ENCODE peak calls at places on chromosomes 11 and 22, in eight cellular contexts. T is SJSA1, R is colonic mucosa, D is psoas muscle, G is left ventricle myocardium inferior, V is Panc1, Y is aorta, J is mesendoderm. I is an unnamed sample.

GRCh38 chr11:69114811-69115523 is 40.8 kb upstream of the SMIM38 start:
- DNase-seq in T (no peak), R (no peak), D (no peak), G (no peak), V (no peak), Y (peak; percentile 53), J (no peak), I (no peak)

GRCh38 chr11:14645247-14645912 is 1.8 kb downstream of the PDE3B start:
- DNase-seq in T (peak; percentile 21), R (no peak), D (no peak), G (no peak), V (no peak), Y (no peak), J (no peak), I (no peak)

GRCh38 chr11:73270855-73271477 is 1.2 kb upstream of the P2RY6 start:
- DNase-seq in T (no peak), R (no peak), D (no peak), G (no peak), V (no peak), Y (peak; percentile 61), J (no peak), I (no peak)

GRCh38 chr11:72141066-72141465 is 5.5 kb downstream of the FOLR3 start:
- DNase-seq in T (peak; percentile 58), R (no peak), D (no peak), G (no peak), V (no peak), Y (no peak), J (no peak), I (no peak)

GRCh38 chr11:19225599-19225998 is 15.1 kb downstream of the E2F8 start:
- DNase-seq in T (no peak), R (peak; percentile 63), D (no peak), G (no peak), V (no peak), Y (no peak), J (no peak), I (no peak)

GRCh38 chr11:77993902-77994301 is 566 bp downstream of the INTS4 start:
- DNase-seq in T (no peak), R (no peak), D (no peak), G (no peak), V (no peak), Y (no peak), J (peak; percentile 19), I (no peak)

GRCh38 chr11:64753380-64754123 is 6.2 kb downstream of the PYGM start:
- DNase-seq in T (no peak), R (no peak), D (peak; percentile 50), G (no peak), V (no peak), Y (peak; percentile 76), J (no peak), I (no peak)

GRCh38 chr11:134439181-134439580 is 27.1 kb upstream of the B3GAT1 start:
- DNase-seq in T (no peak), R (no peak), D (no peak), G (no peak), V (no peak), Y (peak; percentile 33), J (peak; percentile 23), I (no peak)

GRCh38 chr11:10484461-10485180 is 29.6 kb downstream of the AMPD3 start:
- DNase-seq in T (no peak), R (no peak), D (no peak), G (no peak), V (no peak), Y (no peak), J (no peak), I (no peak)

GRCh38 chr22:47333625-47334024 is 571.2 kb downstream of the TBC1D22A start:
- DNase-seq in T (peak; percentile 31), R (no peak), D (no peak), G (no peak), V (no peak), Y (no peak), J (no peak), I (no peak)

GRCh38 chr22:46714550-46714949 is 23.5 kb downstream of the CERK start:
- DNase-seq in T (peak; percentile 46), R (no peak), D (no peak), G (no peak), V (no peak), Y (no peak), J (no peak), I (no peak)

GRCh38 chr11:130849215-130849568 is 67.1 kb downstream of the SNX19 start:
- DNase-seq in T (no peak), R (no peak), D (no peak), G (no peak), V (no peak), Y (no peak), J (no peak), I (no peak)

GRCh38 chr11:121762820-121763219 is 310.1 kb upstream of the SORL1-AS1 start:
- DNase-seq in T (no peak), R (no peak), D (peak; percentile 53), G (peak; percentile 25), V (no peak), Y (peak; percentile 80), J (peak; percentile 14), I (no peak)

GRCh38 chr22:30878516-30879365 is 89.8 kb downstream of the MORC2 start:
- DNase-seq in T (no peak), R (no peak), D (no peak), G (no peak), V (no peak), Y (peak; percentile 73), J (no peak), I (no peak)

GRCh38 chr11:47243454-47243853 is 5.2 kb downstream of the ACP2 start:
- DNase-seq in T (no peak), R (no peak), D (no peak), G (no peak), V (no peak), Y (no peak), J (no peak), I (no peak)

GRCh38 chr11:59761985-59762384 is 6.8 kb downstream of the STX3 start:
- DNase-seq in T (no peak), R (no peak), D (no peak), G (no peak), V (no peak), Y (no peak), J (no peak), I (no peak)

GRCh38 chr11:34052608-34053160 is 1.2 kb downstream of the CAPRIN1 start:
- DNase-seq in T (no peak), R (peak; percentile 42), D (peak; percentile 64), G (peak; percentile 21), V (no peak), Y (peak; percentile 79), J (peak; percentile 44), I (no peak)

GRCh38 chr11:78149646-78150045 is 10.2 kb upstream of the ALG8 start:
- DNase-seq in T (no peak), R (no peak), D (no peak), G (no peak), V (peak; percentile 67), Y (peak; percentile 74), J (no peak), I (no peak)

DNA sequence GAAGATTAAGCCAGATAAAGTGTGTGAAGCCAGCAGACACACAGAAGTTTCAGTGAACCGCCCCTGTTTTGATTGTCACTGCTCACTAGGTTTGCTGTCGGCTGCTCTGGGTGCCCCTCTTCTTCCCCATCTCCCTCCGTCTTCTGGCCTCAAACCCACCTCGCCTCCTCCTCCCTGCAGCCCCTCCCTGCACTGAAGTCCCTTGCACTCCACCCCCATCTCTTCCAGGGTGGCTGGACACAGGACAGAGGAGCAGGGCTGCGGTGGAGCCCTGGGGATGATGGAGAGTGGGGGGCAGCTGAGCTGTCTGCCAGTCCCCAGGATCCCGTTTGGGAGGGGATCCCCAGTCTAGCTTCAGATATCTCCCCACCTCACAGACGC is 53.5 kb downstream of the CYTH4 start:
- DNase-seq in T (no peak), R (no peak), D (no peak), G (no peak), V (no peak), Y (no peak), J (no peak), I (no peak)
- H3K27me3 ChIP-seq in T (peaks cover 44% of the 10 kb centered on the region), R (peaks cover 48% of the 10 kb centered on the region), D (peaks cover 36% of the 10 kb centered on the region), G (peaks cover 100% of the 10 kb centered on the region), V (no peaks in the 10 kb centered on the region), Y (no peaks in the 10 kb centered on the region), J (peaks cover 14% of the 10 kb centered on the region), I (peaks cover 3% of the 10 kb centered on the region)

GRCh38 chr22:49351761-49352221 is 475.9 kb downstream of the BRD1 start:
- DNase-seq in T (no peak), R (no peak), D (peak; percentile 19), G (no peak), V (no peak), Y (no peak), J (no peak), I (no peak)
- H3K4me1 ChIP-seq in T (no peaks in the 10 kb centered on the region), R (no peaks in the 10 kb centered on the region), D (no peaks in the 10 kb centered on the region), G (no peaks in the 10 kb centered on the region), V (no peaks in the 10 kb centered on the region), Y (no peaks in the 10 kb centered on the region), J (no peaks in the 10 kb centered on the region), I (no peaks in the 10 kb centered on the region)

GRCh38 chr11:62646825-62647608 is 604 bp upstream of the GANAB start:
- DNase-seq in T (no peak), R (no peak), D (no peak), G (no peak), V (no peak), Y (no peak), J (no peak), I (no peak)
- H3K27ac ChIP-seq in T (no peak overlapping the region), R (no peak overlapping the region), D (peak overlapping the region; percentile 97), G (peak overlapping the region; percentile 97), V (peak overlapping the region; percentile 71), Y (no peak overlapping the region), J (no peak overlapping the region), I (no peak overlapping the region)

GRCh38 chr22:20218981-20219380 is 49.1 kb downstream of the RTN4R start:
- DNase-seq in T (no peak), R (no peak), D (no peak), G (no peak), V (no peak), Y (no peak), J (no peak), I (no peak)

GRCh38 chr22:20216863-20217499 is 51.1 kb downstream of the RTN4R start:
- DNase-seq in T (no peak), R (no peak), D (no peak), G (no peak), V (no peak), Y (no peak), J (no peak), I (no peak)

GRCh38 chr22:20219667-20220628 is 48.2 kb downstream of the RTN4R start:
- DNase-seq in T (no peak), R (no peak), D (no peak), G (no peak), V (no peak), Y (no peak), J (peak; percentile 45), I (no peak)

GRCh38 chr22:20217563-20217962 is 50.6 kb downstream of the RTN4R start:
- DNase-seq in T (no peak), R (no peak), D (no peak), G (no peak), V (no peak), Y (no peak), J (no peak), I (no peak)

DNA sequence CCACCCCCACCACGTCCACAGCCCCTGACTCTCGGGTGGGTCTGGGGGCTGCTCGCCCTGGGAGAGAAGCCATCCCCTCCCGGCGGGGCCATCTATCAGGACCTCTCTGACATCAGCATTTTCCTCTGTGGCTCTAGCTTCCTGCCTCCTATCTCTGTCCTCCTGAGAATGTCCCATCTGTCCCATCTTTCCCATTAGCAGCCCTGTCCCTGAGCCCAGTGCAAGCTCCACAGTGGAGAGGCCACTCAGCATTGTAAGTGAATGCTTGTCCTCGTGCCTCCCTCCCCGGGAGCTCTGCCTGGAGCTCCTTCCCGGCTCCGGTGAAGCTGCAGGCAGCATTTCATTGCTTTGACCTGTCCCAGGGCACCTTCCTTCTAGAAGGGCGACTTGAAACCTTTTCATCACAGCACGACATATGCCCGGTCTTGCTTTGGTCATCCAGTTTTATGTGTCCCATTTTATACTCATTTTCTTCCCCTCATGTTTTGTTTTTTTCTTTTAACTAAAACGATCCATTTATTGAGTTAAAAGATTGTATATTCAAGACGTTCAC is 49.7 kb downstream of the RTN4R start:
- DNase-seq in T (no peak), R (no peak), D (no peak), G (no peak), V (no peak), Y (no peak), J (no peak), I (no peak)
- H3K27me3 ChIP-seq in T (no peaks in the 10 kb centered on the region), R (no peaks in the 10 kb centered on the region), D (no peaks in the 10 kb centered on the region), G (no peaks in the 10 kb centered on the region), V (no peaks in the 10 kb centered on the region), Y (no peaks in the 10 kb centered on the region), J (no peaks in the 10 kb centered on the region), I (no peaks in the 10 kb centered on the region)

I was measured in iPS DF 6.9.